ENCODE peak calls at places on chromosome 15, in seven cellular contexts. T, N, O, Y, W, K and H are unnamed samples.

GRCh38 chr15:91521996-91522395 is 331.5 kb upstream of the SLCO3A1 start:
- DNase-seq in Y (no peak), W (no peak), T (no peak), K (peak; percentile 82), O (no peak), N (no peak), H (no peak)

GRCh38 chr15:42804739-42805138 is 67.8 kb upstream of the CDAN1 start:
- DNase-seq in N (no peak), W (no peak), K (no peak), O (no peak), T (no peak), Y (no peak), H (no peak)

GRCh38 chr15:88838667-88839066 is 35.4 kb downstream of the ACAN start:
- DNase-seq in T (peak; percentile 29), O (no peak), W (no peak), K (no peak), Y (no peak), N (no peak), H (no peak)

GRCh38 chr15:65980824-65981456 is 111.6 kb downstream of the RAB11A start:
- DNase-seq in Y (peak; percentile 74), N (peak; percentile 30), K (peak; percentile 81), O (peak; percentile 72), T (peak; percentile 90), W (peak; percentile 73), H (no peak)

GRCh38 chr15:57146394-57147140 is 228.1 kb downstream of the TCF12 start:
- DNase-seq in O (peak; percentile 41), T (no peak), Y (peak; percentile 56), N (peak; percentile 9), K (peak; percentile 85), W (no peak), H (no peak)

GRCh38 chr15:78003539-78004008 is 73.9 kb downstream of the TBC1D2B start:
- DNase-seq in N (no peak), O (no peak), Y (peak; percentile 15), W (no peak), T (no peak), K (no peak), H (no peak)

GRCh38 chr15:92801774-92802464 is 98.2 kb upstream of the CHD2 start:
- DNase-seq in Y (no peak), T (no peak), O (peak; percentile 59), N (peak; percentile 14), W (no peak), K (peak; percentile 97), H (no peak)

GRCh38 chr15:33310481-33311311 is at the start of gene RYR3:
- DNase-seq in W (peak; percentile 50), Y (peak; percentile 77), N (no peak), T (peak; percentile 62), K (no peak), O (no peak), H (no peak)

GRCh38 chr15:90124487-90124886 is 22.2 kb upstream of the IDH2 start:
- DNase-seq in O (no peak), K (no peak), W (no peak), T (no peak), Y (no peak), N (no peak), H (no peak)

GRCh38 chr15:80835338-80835737 is 56.2 kb downstream of the CEMIP start:
- DNase-seq in K (no peak), O (no peak), T (peak; percentile 45), W (no peak), Y (no peak), N (peak; percentile 50), H (no peak)

GRCh38 chr15:28921925-28922711 is 36.3 kb downstream of the APBA2 start:
- DNase-seq in N (no peak), K (no peak), W (no peak), T (peak; percentile 71), O (no peak), Y (peak; percentile 18), H (peak; percentile 68)
- TF ChIP-seq CTCF in N (peak; percentile 40), K (no peak), W (no peak), T (peak; percentile 20), O (no peak), Y (peak; percentile 20), H (peak; percentile 55)

GRCh38 chr15:45701108-45701507 is 66.3 kb downstream of the SQOR start:
- DNase-seq in O (no peak), K (no peak), N (no peak), Y (no peak), T (no peak), W (no peak), H (no peak)

GRCh38 chr15:45704329-45705249 is 69.8 kb downstream of the SQOR start:
- DNase-seq in O (peak; percentile 73), Y (peak; percentile 74), T (peak; percentile 82), K (no peak), N (no peak), W (peak; percentile 45), H (no peak)

GRCh38 chr15:45703670-45704328 is 69.0 kb downstream of the SQOR start:
- DNase-seq in W (no peak), N (no peak), K (no peak), Y (no peak), T (peak; percentile 44), O (no peak), H (no peak)

GRCh38 chr15:45702041-45702440 is 67.2 kb downstream of the SQOR start:
- DNase-seq in T (no peak), W (no peak), Y (no peak), O (no peak), K (no peak), N (no peak), H (no peak)

DNA sequence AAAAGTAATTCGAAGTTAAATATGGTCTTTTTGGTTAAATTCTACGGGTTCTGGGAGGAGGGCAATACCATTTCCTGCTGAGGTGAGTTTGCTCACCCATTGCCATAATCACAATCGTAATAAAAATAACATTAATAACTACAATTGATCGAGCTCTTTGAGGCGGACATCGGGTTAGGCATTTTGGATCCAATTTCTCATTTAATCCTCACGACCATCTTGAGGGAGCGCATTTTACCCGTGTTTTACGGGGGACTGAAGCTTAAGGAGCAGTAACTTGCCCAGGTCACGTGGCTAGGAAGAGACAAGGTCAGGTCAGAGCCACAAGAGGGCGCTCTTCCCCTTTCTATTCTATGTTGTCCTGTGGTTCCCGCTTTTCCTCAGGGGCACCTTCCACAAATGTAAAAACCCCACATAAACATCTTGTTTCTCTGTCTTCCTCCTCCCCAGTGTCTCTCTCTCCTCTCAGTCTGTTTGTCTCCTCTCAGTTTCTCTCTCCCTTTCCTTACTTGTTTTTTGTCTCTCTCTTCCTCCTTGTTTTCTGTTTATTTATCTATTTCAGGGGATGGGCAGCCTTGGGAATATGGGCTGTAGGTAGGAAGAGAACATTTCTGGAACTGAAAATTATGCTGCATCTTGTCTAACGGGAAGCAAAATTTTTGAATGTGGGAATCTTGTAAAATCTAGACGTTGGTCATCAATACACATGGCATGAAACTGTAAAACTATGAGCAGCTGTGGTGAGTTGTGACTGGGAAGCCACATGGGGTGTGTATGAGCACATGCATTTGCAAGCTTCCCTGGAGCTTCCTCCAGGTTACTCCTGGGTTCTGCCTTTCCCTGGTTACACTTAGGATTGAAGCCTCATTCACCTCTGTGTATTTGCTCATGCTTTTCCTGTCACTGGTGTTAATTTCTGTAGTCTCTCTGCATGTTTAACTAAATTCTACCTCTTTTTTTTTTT is 71.0 kb downstream of the SQOR start:
- DNase-seq in Y (peak; percentile 87), T (peak; percentile 78), W (peak; percentile 75), O (peak; percentile 87), N (peak; percentile 68), K (peak; percentile 78), H (no peak)
- TF ChIP-seq CTCF in Y (peak; percentile 83), T (peak; percentile 95), W (peak; percentile 86), O (peak; percentile 78), N (peak; percentile 90), K (peak; percentile 84), H (peak; percentile 98)

GRCh38 chr15:51936119-51936478 is 35.5 kb downstream of the LEO1 start:
- DNase-seq in O (no peak), W (no peak), T (peak; percentile 19), Y (peak; percentile 13), K (no peak), N (no peak), H (no peak)
- TF ChIP-seq CTCF in O (no peak), W (no peak), T (no peak), Y (no peak), K (no peak), N (peak; percentile 20), H (peak; percentile 16)

DNA sequence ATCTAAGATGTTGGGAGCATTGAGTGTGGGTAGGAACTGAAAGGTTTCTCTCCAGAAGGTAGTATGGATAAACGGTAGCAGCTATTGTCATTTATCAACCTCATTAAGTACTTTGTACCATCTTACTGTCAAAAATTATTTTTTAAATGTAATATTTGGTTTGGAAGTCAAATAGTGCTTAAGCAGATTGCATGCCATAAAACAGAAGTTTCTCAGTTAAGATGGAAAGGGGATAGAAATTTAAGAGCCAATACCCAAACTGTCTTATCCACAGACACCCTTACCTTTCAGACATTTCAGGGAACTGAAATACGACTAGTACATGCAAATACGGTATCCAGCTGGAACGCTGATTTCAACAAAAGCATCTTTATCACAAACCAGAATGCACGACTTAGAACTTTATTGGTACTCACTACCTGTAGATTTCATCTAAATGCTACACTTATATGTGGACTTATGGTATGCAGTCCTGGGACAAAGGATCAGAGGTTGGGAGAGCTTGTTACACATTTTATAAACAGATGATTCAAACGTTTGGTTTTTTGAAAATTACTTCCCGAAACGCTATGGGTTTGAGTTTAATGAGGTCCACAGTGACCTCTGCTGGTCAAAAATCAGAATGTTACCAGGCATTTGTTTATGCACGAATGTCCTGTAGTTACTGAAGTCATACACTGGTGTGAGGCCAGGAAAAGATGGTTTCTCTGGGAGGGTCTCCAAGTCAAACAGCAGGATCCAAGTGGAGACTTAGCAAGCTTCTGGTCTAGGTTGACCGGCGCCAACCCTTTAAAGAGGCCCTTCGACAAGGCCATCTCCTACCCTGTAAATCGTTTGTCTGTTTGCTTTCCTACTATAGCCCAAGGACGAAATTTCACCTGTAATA is 45.7 kb upstream of the DUT start:
- DNase-seq in K (peak; percentile 77), T (peak; percentile 33), Y (peak; percentile 78), W (peak; percentile 68), O (peak; percentile 79), N (peak; percentile 58), H (no peak)
- TF ChIP-seq CTCF in K (peak; percentile 81), T (peak; percentile 56), Y (peak; percentile 62), W (peak; percentile 73), O (peak; percentile 70), N (peak; percentile 70), H (peak; percentile 93)